ENCODE peak calls at places on chromosomes 6 and 20, in seven cellular contexts. C, W, M, R, L, Y and J are unnamed samples.

GRCh38 chr20:50193851-50194830 is 3.5 kb downstream of the CEBPB start:
- DNase-seq in C (peak; percentile 76), Y (no peak), W (no peak), R (no peak), M (no peak), L (no peak), J (no peak)

GRCh38 chr6:139372326-139373153 is 1.9 kb downstream of the CITED2 start:
- DNase-seq in R (no peak), W (no peak), M (no peak), Y (no peak), C (no peak), L (no peak), J (no peak)

GRCh38 chr6:144435602-144436426 is 150.7 kb downstream of the UTRN start:
- DNase-seq in Y (no peak), M (no peak), R (no peak), C (no peak), W (no peak), L (no peak), J (no peak)

GRCh38 chr6:28010526-28010925 is 53.5 kb downstream of the OR2B6 start:
- DNase-seq in L (no peak), C (no peak), M (no peak), W (no peak), Y (no peak), R (no peak), J (no peak)

GRCh38 chr6:3876131-3876530 is 27.0 kb downstream of the FAM50B start:
- DNase-seq in C (peak; percentile 78), M (no peak), Y (peak; percentile 61), W (peak; percentile 42), L (peak; percentile 31), R (no peak), J (no peak)

GRCh38 chr20:12054556-12054955 is 136.9 kb downstream of the BTBD3 start:
- DNase-seq in W (no peak), Y (no peak), C (no peak), M (no peak), R (no peak), L (no peak), J (no peak)

GRCh38 chr20:31770243-31770642 is 31.2 kb downstream of the TPX2 start:
- DNase-seq in R (no peak), L (no peak), M (no peak), C (no peak), W (no peak), Y (no peak), J (no peak)

GRCh38 chr20:23399568-23400241 is 21.6 kb downstream of the NAPB start:
- DNase-seq in Y (no peak), M (peak; percentile 28), C (no peak), W (no peak), L (no peak), R (no peak), J (no peak)

GRCh38 chr20:35305682-35306556 is 13.7 kb upstream of the FAM83C start:
- DNase-seq in C (peak; percentile 89), L (no peak), M (peak; percentile 98), W (peak; percentile 54), Y (no peak), R (no peak), J (peak; percentile 98)

GRCh38 chr6:44198684-44199083 is 18.0 kb upstream of the MYMX start:
- DNase-seq in L (no peak), W (no peak), R (no peak), Y (no peak), C (no peak), M (no peak), J (no peak)

GRCh38 chr20:32252189-32252588 is 25.3 kb upstream of the KIF3B start:
- DNase-seq in C (no peak), L (no peak), W (no peak), R (no peak), Y (no peak), M (no peak), J (no peak)

GRCh38 chr6:149425754-149426153 is 25.7 kb downstream of the SUMO4 start:
- DNase-seq in R (no peak), L (no peak), Y (no peak), C (no peak), M (no peak), W (no peak), J (no peak)

GRCh38 chr6:70669133-70669532 is 1.4 kb downstream of the SMAP1 start:
- DNase-seq in C (no peak), Y (no peak), M (no peak), W (peak; percentile 11), L (no peak), R (no peak), J (no peak)

GRCh38 chr6:72784581-72784980 is 162.7 kb downstream of the KCNQ5 start:
- DNase-seq in R (no peak), M (no peak), Y (no peak), W (no peak), C (no peak), L (no peak), J (no peak)

GRCh38 chr6:148735996-148736395 is 10.8 kb upstream of the UST start:
- DNase-seq in C (no peak), M (no peak), W (no peak), Y (no peak), R (no peak), L (no peak), J (no peak)

GRCh38 chr20:33209789-33210188 is 7.4 kb upstream of the BPIFA3 start:
- DNase-seq in C (peak; percentile 70), L (peak; percentile 14), Y (peak; percentile 47), W (peak; percentile 76), R (peak; percentile 72), M (peak; percentile 35), J (peak; percentile 8)

GRCh38 chr6:151495380-151495779 is 1.6 kb downstream of the CCDC170 start:
- DNase-seq in L (no peak), W (no peak), R (no peak), M (no peak), C (no peak), Y (no peak), J (no peak)

GRCh38 chr6:151501511-151502136 is 7.8 kb downstream of the CCDC170 start:
- DNase-seq in M (no peak), L (no peak), C (no peak), R (no peak), W (no peak), Y (no peak), J (no peak)

GRCh38 chr6:151502499-151502898 is 8.7 kb downstream of the CCDC170 start:
- DNase-seq in L (no peak), W (no peak), C (no peak), M (peak; percentile 8), Y (no peak), R (no peak), J (no peak)

GRCh38 chr6:151494235-151494950 is 576 bp downstream of the CCDC170 start:
- DNase-seq in L (peak; percentile 28), M (peak; percentile 15), Y (peak; percentile 45), W (peak; percentile 61), C (peak; percentile 65), R (peak; percentile 23), J (no peak)

GRCh38 chr6:151497935-151498726 is 4.3 kb downstream of the CCDC170 start:
- DNase-seq in Y (no peak), R (no peak), L (no peak), C (no peak), W (peak; percentile 14), M (no peak), J (no peak)
- H3K27ac ChIP-seq in Y (peak overlapping the region; percentile 12), R (no peak overlapping the region), L (no peak overlapping the region), C (no peak overlapping the region), W (no peak overlapping the region), M (no peak overlapping the region), J (no peak overlapping the region)

GRCh38 chr20:6157345-6157744 is 34.5 kb upstream of the FERMT1 start:
- DNase-seq in R (no peak), C (no peak), L (no peak), Y (no peak), W (no peak), M (no peak), J (no peak)

GRCh38 chr20:6162239-6162638 is 39.4 kb upstream of the FERMT1 start:
- DNase-seq in C (peak; percentile 86), W (peak; percentile 23), R (no peak), Y (peak; percentile 70), L (peak; percentile 61), M (no peak), J (no peak)

GRCh38 chr20:6164421-6165341 is 41.9 kb upstream of the FERMT1 start:
- DNase-seq in C (peak; percentile 76), M (no peak), R (no peak), W (peak; percentile 13), Y (peak; percentile 46), L (no peak), J (no peak)

GRCh38 chr20:6160736-6161135 is 37.9 kb upstream of the FERMT1 start:
- DNase-seq in W (no peak), L (no peak), Y (no peak), R (no peak), C (no peak), M (no peak), J (no peak)
- H3K27ac ChIP-seq in W (no peak overlapping the region), L (no peak overlapping the region), Y (no peak overlapping the region), R (no peak overlapping the region), C (no peak overlapping the region), M (no peak overlapping the region), J (no peak overlapping the region)

GRCh38 chr6:119349041-119349340 is 570 bp downstream of the MAN1A1 start:
- DNase-seq in W (no peak), R (no peak), L (no peak), Y (no peak), M (no peak), C (no peak), J (no peak)
- H3K27ac ChIP-seq in W (peak overlapping the region; percentile 88), R (peak overlapping the region; percentile 93), L (peak overlapping the region; percentile 97), Y (peak overlapping the region; percentile 96), M (no peak overlapping the region), C (peak overlapping the region; percentile 83), J (no peak overlapping the region)

GRCh38 chr6:169918239-169918953 is 167.0 kb downstream of the ERMARD start:
- DNase-seq in R (no peak), M (no peak), W (no peak), L (no peak), C (no peak), Y (no peak), J (no peak)
- H3K27ac ChIP-seq in R (no peak overlapping the region), M (no peak overlapping the region), W (no peak overlapping the region), L (no peak overlapping the region), C (no peak overlapping the region), Y (no peak overlapping the region), J (no peak overlapping the region)

DNA sequence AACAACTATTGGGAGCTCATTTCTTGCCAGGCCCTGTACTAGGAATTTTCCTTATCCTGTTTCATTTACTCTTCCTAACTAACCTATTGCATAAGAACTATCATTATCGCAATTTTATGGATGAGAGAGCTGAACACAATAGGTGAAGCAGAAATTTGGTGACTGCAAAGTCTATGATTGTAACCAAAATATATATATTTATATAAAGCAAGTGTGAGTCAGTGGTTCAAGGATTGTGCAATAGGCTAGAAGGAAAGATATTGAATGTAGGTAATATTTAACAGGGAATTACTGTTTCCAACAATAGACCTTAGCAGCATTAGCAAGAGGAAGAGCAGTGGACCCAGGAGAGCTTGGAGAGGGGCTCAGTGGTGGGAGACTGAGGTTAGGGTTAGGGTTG is 181.2 kb upstream of the TENT5A start:
- DNase-seq in W (no peak), M (no peak), Y (no peak), L (no peak), R (no peak), C (no peak), J (no peak)
- H3K27ac ChIP-seq in W (no peak overlapping the region), M (peak overlapping the region; percentile 68), Y (no peak overlapping the region), L (no peak overlapping the region), R (no peak overlapping the region), C (no peak overlapping the region), J (no peak overlapping the region)